ENCODE peak calls at places on chromosomes 13 and 19, in five cellular contexts. One of them, this sample, is unnamed.

GRCh38 chr13:42260885-42261654 is 10.9 kb upstream of the AKAP11 start:
- DNase-seq in GM23248: no peak
- DNase-seq in CD8-positive, alpha-beta memory T cell: no peak
- DNase-seq in mucosa of descending colon: no peak
- DNase-seq in cardiac muscle cell: no peak
- DNase-seq in this sample: no peak

GRCh38 chr13:101751488-101751887 is 299.0 kb downstream of the ITGBL1 start:
- DNase-seq in GM23248: peak; percentile 30
- DNase-seq in CD8-positive, alpha-beta memory T cell: no peak
- DNase-seq in mucosa of descending colon: no peak
- DNase-seq in cardiac muscle cell: peak; percentile 57
- DNase-seq in this sample: no peak

GRCh38 chr19:3198901-3199700 is 13.4 kb downstream of the NCLN start:
- DNase-seq in GM23248: no peak
- DNase-seq in CD8-positive, alpha-beta memory T cell: peak; percentile 46
- DNase-seq in mucosa of descending colon: no peak
- DNase-seq in cardiac muscle cell: no peak
- DNase-seq in this sample: no peak

GRCh38 chr19:52992109-52993004 is 21.4 kb upstream of the ERVV-1 start:
- DNase-seq in GM23248: peak; percentile 24
- DNase-seq in CD8-positive, alpha-beta memory T cell: no peak
- DNase-seq in mucosa of descending colon: peak; percentile 34
- DNase-seq in cardiac muscle cell: peak; percentile 13
- DNase-seq in this sample: no peak

GRCh38 chr13:30134578-30134977 is 172.8 kb downstream of the KATNAL1 start:
- DNase-seq in GM23248: no peak
- DNase-seq in CD8-positive, alpha-beta memory T cell: no peak
- DNase-seq in mucosa of descending colon: no peak
- DNase-seq in cardiac muscle cell: no peak
- DNase-seq in this sample: no peak

GRCh38 chr19:48997972-48998371 is 4.3 kb downstream of the RUVBL2 start:
- DNase-seq in GM23248: peak; percentile 74
- DNase-seq in CD8-positive, alpha-beta memory T cell: peak; percentile 60
- DNase-seq in mucosa of descending colon: peak; percentile 77
- DNase-seq in cardiac muscle cell: peak; percentile 73
- DNase-seq in this sample: no peak

GRCh38 chr13:84279166-84279565 is 396.9 kb upstream of the SLITRK1 start:
- DNase-seq in GM23248: no peak
- DNase-seq in CD8-positive, alpha-beta memory T cell: no peak
- DNase-seq in mucosa of descending colon: no peak
- DNase-seq in cardiac muscle cell: no peak
- DNase-seq in this sample: no peak

GRCh38 chr19:18216789-18217188 is 9.4 kb downstream of the PDE4C start:
- DNase-seq in GM23248: no peak
- DNase-seq in CD8-positive, alpha-beta memory T cell: no peak
- DNase-seq in mucosa of descending colon: no peak
- DNase-seq in cardiac muscle cell: no peak
- DNase-seq in this sample: no peak

GRCh38 chr13:42071667-42072419 is 23.4 kb downstream of the DGKH start:
- DNase-seq in GM23248: no peak
- DNase-seq in CD8-positive, alpha-beta memory T cell: no peak
- DNase-seq in mucosa of descending colon: no peak
- DNase-seq in cardiac muscle cell: no peak
- DNase-seq in this sample: no peak

GRCh38 chr19:28482221-28482620 is 730.7 kb downstream of the UQCRFS1 start:
- DNase-seq in GM23248: no peak
- DNase-seq in CD8-positive, alpha-beta memory T cell: no peak
- DNase-seq in mucosa of descending colon: no peak
- DNase-seq in cardiac muscle cell: no peak
- DNase-seq in this sample: no peak

GRCh38 chr13:59623516-59623915 is 540.2 kb downstream of the DIAPH3 start:
- DNase-seq in GM23248: no peak
- DNase-seq in CD8-positive, alpha-beta memory T cell: no peak
- DNase-seq in mucosa of descending colon: no peak
- DNase-seq in cardiac muscle cell: no peak
- DNase-seq in this sample: no peak

GRCh38 chr13:24168392-24168750 is 7.9 kb downstream of the SPATA13 start:
- DNase-seq in GM23248: peak; percentile 86
- DNase-seq in CD8-positive, alpha-beta memory T cell: no peak
- DNase-seq in mucosa of descending colon: no peak
- DNase-seq in cardiac muscle cell: no peak
- DNase-seq in this sample: no peak

GRCh38 chr13:24112791-24113190 is 47.7 kb upstream of the SPATA13 start:
- DNase-seq in GM23248: no peak
- DNase-seq in CD8-positive, alpha-beta memory T cell: no peak
- DNase-seq in mucosa of descending colon: no peak
- DNase-seq in cardiac muscle cell: no peak
- DNase-seq in this sample: no peak

GRCh38 chr13:104461049-104461448 is 1394.8 kb upstream of the SLC10A2 start:
- DNase-seq in GM23248: no peak
- DNase-seq in CD8-positive, alpha-beta memory T cell: no peak
- DNase-seq in mucosa of descending colon: no peak
- DNase-seq in cardiac muscle cell: no peak
- DNase-seq in this sample: no peak

GRCh38 chr13:70893832-70894231 is 785.6 kb upstream of the KLHL1 start:
- DNase-seq in GM23248: no peak
- DNase-seq in CD8-positive, alpha-beta memory T cell: no peak
- DNase-seq in mucosa of descending colon: no peak
- DNase-seq in cardiac muscle cell: no peak
- DNase-seq in this sample: no peak

GRCh38 chr13:26465954-26466353 is 91.5 kb upstream of the WASF3 start:
- DNase-seq in GM23248: no peak
- DNase-seq in CD8-positive, alpha-beta memory T cell: no peak
- DNase-seq in mucosa of descending colon: no peak
- DNase-seq in cardiac muscle cell: no peak
- DNase-seq in this sample: no peak

GRCh38 chr13:57763689-57764088 is 132.1 kb downstream of the PCDH17 start:
- DNase-seq in GM23248: no peak
- DNase-seq in CD8-positive, alpha-beta memory T cell: no peak
- DNase-seq in mucosa of descending colon: no peak
- DNase-seq in cardiac muscle cell: no peak
- DNase-seq in this sample: no peak

GRCh38 chr13:39590466-39591036 is 12.4 kb downstream of the LHFPL6 start:
- DNase-seq in GM23248: no peak
- DNase-seq in CD8-positive, alpha-beta memory T cell: no peak
- DNase-seq in mucosa of descending colon: no peak
- DNase-seq in cardiac muscle cell: no peak
- DNase-seq in this sample: no peak

GRCh38 chr19:39413903-39414608 is 1.6 kb downstream of the PLEKHG2 start:
- DNase-seq in GM23248: peak; percentile 44
- DNase-seq in CD8-positive, alpha-beta memory T cell: peak; percentile 57
- DNase-seq in mucosa of descending colon: peak; percentile 38
- DNase-seq in cardiac muscle cell: peak; percentile 54
- DNase-seq in this sample: no peak

GRCh38 chr13:63481334-63481733 is 2065.7 kb upstream of the PCDH20 start:
- DNase-seq in GM23248: no peak
- DNase-seq in CD8-positive, alpha-beta memory T cell: no peak
- DNase-seq in mucosa of descending colon: no peak
- DNase-seq in cardiac muscle cell: no peak
- DNase-seq in this sample: no peak

GRCh38 chr19:16066611-16067104 is 9.6 kb upstream of the TPM4 start:
- DNase-seq in GM23248: peak; percentile 60
- DNase-seq in CD8-positive, alpha-beta memory T cell: peak; percentile 57
- DNase-seq in mucosa of descending colon: peak; percentile 79
- DNase-seq in cardiac muscle cell: no peak
- DNase-seq in this sample: no peak

GRCh38 chr13:26965976-26966375 is 205.4 kb upstream of the GPR12 start:
- DNase-seq in GM23248: peak; percentile 46
- DNase-seq in CD8-positive, alpha-beta memory T cell: no peak
- DNase-seq in mucosa of descending colon: peak; percentile 59
- DNase-seq in cardiac muscle cell: no peak
- DNase-seq in this sample: no peak

GRCh38 chr13:99196466-99197256 is 4.0 kb upstream of the UBAC2 start:
- DNase-seq in GM23248: no peak
- DNase-seq in CD8-positive, alpha-beta memory T cell: no peak
- DNase-seq in mucosa of descending colon: no peak
- DNase-seq in cardiac muscle cell: no peak
- DNase-seq in this sample: no peak

GRCh38 chr13:29227560-29227959 is 367.9 kb downstream of the SLC7A1 start:
- DNase-seq in GM23248: peak; percentile 3
- DNase-seq in CD8-positive, alpha-beta memory T cell: no peak
- DNase-seq in mucosa of descending colon: no peak
- DNase-seq in cardiac muscle cell: no peak
- DNase-seq in this sample: no peak

GRCh38 chr13:93080587-93080986 is 146.0 kb upstream of the GPC6 start:
- DNase-seq in GM23248: no peak
- DNase-seq in CD8-positive, alpha-beta memory T cell: no peak
- DNase-seq in mucosa of descending colon: no peak
- DNase-seq in cardiac muscle cell: no peak
- DNase-seq in this sample: no peak

GRCh38 chr13:32537580-32538233 is 888 bp downstream of the N4BP2L2 start:
- DNase-seq in GM23248: peak; percentile 32
- DNase-seq in CD8-positive, alpha-beta memory T cell: peak; percentile 59
- DNase-seq in mucosa of descending colon: peak; percentile 44
- DNase-seq in cardiac muscle cell: no peak
- DNase-seq in this sample: peak; percentile 22

GRCh38 chr19:7010722-7011593 is 10.3 kb downstream of the MBD3L2B start:
- DNase-seq in GM23248: no peak
- DNase-seq in CD8-positive, alpha-beta memory T cell: no peak
- DNase-seq in mucosa of descending colon: no peak
- DNase-seq in cardiac muscle cell: no peak
- DNase-seq in this sample: no peak

GRCh38 chr13:44537238-44537637 is 38.9 kb downstream of the TSC22D1 start:
- DNase-seq in GM23248: no peak
- DNase-seq in CD8-positive, alpha-beta memory T cell: no peak
- DNase-seq in mucosa of descending colon: no peak
- DNase-seq in cardiac muscle cell: no peak
- DNase-seq in this sample: no peak

GRCh38 chr13:100398360-100398759 is 190.2 kb downstream of the GGACT start:
- DNase-seq in GM23248: no peak
- DNase-seq in CD8-positive, alpha-beta memory T cell: no peak
- DNase-seq in mucosa of descending colon: no peak
- DNase-seq in cardiac muscle cell: no peak
- DNase-seq in this sample: no peak

GRCh38 chr13:75136151-75136550 is 345.8 kb downstream of the TBC1D4 start:
- DNase-seq in GM23248: peak; percentile 32
- DNase-seq in CD8-positive, alpha-beta memory T cell: no peak
- DNase-seq in mucosa of descending colon: no peak
- DNase-seq in cardiac muscle cell: no peak
- DNase-seq in this sample: no peak

GRCh38 chr19:12075538-12076139 is 11.1 kb downstream of the ZNF844 start:
- DNase-seq in GM23248: peak; percentile 33
- DNase-seq in CD8-positive, alpha-beta memory T cell: no peak
- DNase-seq in mucosa of descending colon: no peak
- DNase-seq in cardiac muscle cell: no peak
- DNase-seq in this sample: no peak
- H3K9me3 ChIP-seq in GM23248: peaks cover 22% of the 10 kb centered on the region
- H3K9me3 ChIP-seq in CD8-positive, alpha-beta memory T cell: peaks cover 39% of the 10 kb centered on the region
- H3K9me3 ChIP-seq in mucosa of descending colon: peaks cover 100% of the 10 kb centered on the region
- H3K9me3 ChIP-seq in cardiac muscle cell: peaks cover 13% of the 10 kb centered on the region
- H3K9me3 ChIP-seq in this sample: peaks cover 34% of the 10 kb centered on the region

GRCh38 chr19:34733266-34733825 is 697 bp upstream of the ZNF181 start:
- DNase-seq in GM23248: no peak
- DNase-seq in CD8-positive, alpha-beta memory T cell: peak; percentile 56
- DNase-seq in mucosa of descending colon: no peak
- DNase-seq in cardiac muscle cell: peak; percentile 78
- DNase-seq in this sample: peak; percentile 13
- H3K9me3 ChIP-seq in GM23248: no peaks in the 10 kb centered on the region
- H3K9me3 ChIP-seq in CD8-positive, alpha-beta memory T cell: peaks cover 5% of the 10 kb centered on the region
- H3K9me3 ChIP-seq in mucosa of descending colon: peaks cover 12% of the 10 kb centered on the region
- H3K9me3 ChIP-seq in cardiac muscle cell: no peaks in the 10 kb centered on the region
- H3K9me3 ChIP-seq in this sample: no peaks in the 10 kb centered on the region

GRCh38 chr13:36526897-36527296 is 94.6 kb downstream of the CCNA1 start:
- DNase-seq in GM23248: no peak
- DNase-seq in CD8-positive, alpha-beta memory T cell: no peak
- DNase-seq in mucosa of descending colon: no peak
- DNase-seq in cardiac muscle cell: no peak
- DNase-seq in this sample: no peak
- H3K9me3 ChIP-seq in GM23248: no peaks in the 10 kb centered on the region
- H3K9me3 ChIP-seq in CD8-positive, alpha-beta memory T cell: no peaks in the 10 kb centered on the region
- H3K9me3 ChIP-seq in mucosa of descending colon: no peaks in the 10 kb centered on the region
- H3K9me3 ChIP-seq in cardiac muscle cell: no peaks in the 10 kb centered on the region
- H3K9me3 ChIP-seq in this sample: no peaks in the 10 kb centered on the region

DNA sequence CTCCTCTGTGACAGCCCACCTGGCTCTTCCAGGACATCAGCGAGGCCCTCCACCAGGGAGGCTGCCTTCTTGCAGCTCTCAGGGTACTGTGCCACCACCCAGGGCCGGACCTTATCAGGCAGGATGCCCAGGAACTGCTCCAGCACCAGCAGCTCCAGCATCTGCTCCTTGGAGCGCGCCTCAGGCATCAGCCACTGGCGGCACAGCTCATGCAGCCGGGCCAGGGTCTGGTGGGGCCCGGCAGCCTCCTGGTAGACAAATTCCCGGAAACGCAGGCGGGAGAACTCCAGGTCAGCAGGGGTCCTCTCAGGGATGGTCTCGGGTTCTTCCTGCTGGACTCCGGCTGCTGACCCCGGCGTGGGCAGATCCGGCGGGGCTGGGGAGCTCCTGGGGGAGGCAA is 8.2 kb downstream of the ZSCAN18 start:
- DNase-seq in GM23248: no peak
- DNase-seq in CD8-positive, alpha-beta memory T cell: no peak
- DNase-seq in mucosa of descending colon: no peak
- DNase-seq in cardiac muscle cell: no peak
- DNase-seq in this sample: no peak
- H3K9me3 ChIP-seq in GM23248: no peaks in the 10 kb centered on the region
- H3K9me3 ChIP-seq in CD8-positive, alpha-beta memory T cell: peaks cover 4% of the 10 kb centered on the region
- H3K9me3 ChIP-seq in mucosa of descending colon: peaks cover 69% of the 10 kb centered on the region
- H3K9me3 ChIP-seq in cardiac muscle cell: no peaks in the 10 kb centered on the region
- H3K9me3 ChIP-seq in this sample: peaks cover 8% of the 10 kb centered on the region

GRCh38 chr19:23770672-23771250 is 12.1 kb upstream of the ZNF681 start:
- DNase-seq in GM23248: no peak
- DNase-seq in CD8-positive, alpha-beta memory T cell: no peak
- DNase-seq in mucosa of descending colon: no peak
- DNase-seq in cardiac muscle cell: no peak
- DNase-seq in this sample: no peak

GRCh38 chr19:23771348-23771747 is 12.7 kb upstream of the ZNF681 start:
- DNase-seq in GM23248: no peak
- DNase-seq in CD8-positive, alpha-beta memory T cell: no peak
- DNase-seq in mucosa of descending colon: no peak
- DNase-seq in cardiac muscle cell: no peak
- DNase-seq in this sample: no peak

GRCh38 chr19:23774156-23774971 is 15.7 kb upstream of the ZNF681 start:
- DNase-seq in GM23248: no peak
- DNase-seq in CD8-positive, alpha-beta memory T cell: no peak
- DNase-seq in mucosa of descending colon: no peak
- DNase-seq in cardiac muscle cell: no peak
- DNase-seq in this sample: no peak

GRCh38 chr19:23771761-23772667 is 13.3 kb upstream of the ZNF681 start:
- DNase-seq in GM23248: no peak
- DNase-seq in CD8-positive, alpha-beta memory T cell: no peak
- DNase-seq in mucosa of descending colon: no peak
- DNase-seq in cardiac muscle cell: no peak
- DNase-seq in this sample: no peak

DNA sequence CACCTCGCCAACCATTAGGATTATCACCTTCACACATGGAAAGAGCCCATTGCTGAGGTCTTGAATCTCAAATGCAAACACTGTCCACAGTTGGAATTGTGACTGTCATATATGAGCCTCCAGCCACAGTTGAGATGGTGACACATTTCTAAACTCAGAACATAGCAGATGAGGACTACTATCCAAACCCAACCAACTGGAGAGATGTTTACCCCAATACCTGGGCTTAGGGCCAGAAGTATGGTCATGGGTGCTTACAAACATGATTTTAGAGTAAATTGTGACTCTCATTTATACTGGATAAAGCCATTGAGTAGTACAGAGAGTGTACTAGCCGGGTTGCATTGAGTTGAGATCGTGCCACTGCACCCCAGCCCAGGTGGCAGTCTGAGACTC is 14.0 kb upstream of the ZNF681 start:
- DNase-seq in GM23248: no peak
- DNase-seq in CD8-positive, alpha-beta memory T cell: no peak
- DNase-seq in mucosa of descending colon: no peak
- DNase-seq in cardiac muscle cell: no peak
- DNase-seq in this sample: no peak
- H3K9me3 ChIP-seq in GM23248: no peaks in the 10 kb centered on the region
- H3K9me3 ChIP-seq in CD8-positive, alpha-beta memory T cell: no peaks in the 10 kb centered on the region
- H3K9me3 ChIP-seq in mucosa of descending colon: no peaks in the 10 kb centered on the region
- H3K9me3 ChIP-seq in cardiac muscle cell: no peaks in the 10 kb centered on the region
- H3K9me3 ChIP-seq in this sample: no peaks in the 10 kb centered on the region

This sample was measured in T-helper 17 cell.